ENCODE peak calls at places on chromosomes 13 and 19, in seven cellular contexts. One of them, this sample, is unnamed.

GRCh38 chr19:3606690-3607289 is at the start of gene TBXA2R:
- DNase-seq in activated CD8-positive, alpha-beta T cell treated with anti-CD3 and anti-CD28 coated beads, Interleukin-2, amount 10 ng/mL, durations not matched to agents 7 days and 5 days: peak
- DNase-seq in activated gamma-delta T cell treated with Interleukin-2 at 50 U/mL for 16 hours: peak
- DNase-seq in stimulated activated CD8-positive, alpha-beta memory T cell treated with anti-CD3 and anti-CD28 coated beads, Interleukin-12 subunit alpha, Interleukin-12 subunit beta, amount 100 ng/mL, for 4 hours: peak
- DNase-seq in activated effector memory CD4-positive, alpha-beta T cell treated with anti-CD3 and anti-CD28 coated beads, Interleukin-2, amount 50 U/mL, for 16 hours: peak
- DNase-seq in pancreas: peak
- DNase-seq in NCI-H1092: no peak
- DNase-seq in this sample: peak

GRCh38 chr13:47932953-47933687 is 68.0 kb downstream of the SUCLA2 start:
- DNase-seq in activated CD8-positive, alpha-beta T cell treated with anti-CD3 and anti-CD28 coated beads, Interleukin-2, amount 10 ng/mL, durations not matched to agents 7 days and 5 days: no peak
- DNase-seq in activated gamma-delta T cell treated with Interleukin-2 at 50 U/mL for 16 hours: no peak
- DNase-seq in stimulated activated CD8-positive, alpha-beta memory T cell treated with anti-CD3 and anti-CD28 coated beads, Interleukin-12 subunit alpha, Interleukin-12 subunit beta, amount 100 ng/mL, for 4 hours: no peak
- DNase-seq in activated effector memory CD4-positive, alpha-beta T cell treated with anti-CD3 and anti-CD28 coated beads, Interleukin-2, amount 50 U/mL, for 16 hours: no peak
- DNase-seq in pancreas: no peak
- DNase-seq in NCI-H1092: no peak
- DNase-seq in this sample: no peak

GRCh38 chr19:15101479-15102082 is 5.6 kb upstream of the SYDE1 start:
- DNase-seq in activated CD8-positive, alpha-beta T cell treated with anti-CD3 and anti-CD28 coated beads, Interleukin-2, amount 10 ng/mL, durations not matched to agents 7 days and 5 days: peak
- DNase-seq in activated gamma-delta T cell treated with Interleukin-2 at 50 U/mL for 16 hours: peak
- DNase-seq in stimulated activated CD8-positive, alpha-beta memory T cell treated with anti-CD3 and anti-CD28 coated beads, Interleukin-12 subunit alpha, Interleukin-12 subunit beta, amount 100 ng/mL, for 4 hours: no peak
- DNase-seq in activated effector memory CD4-positive, alpha-beta T cell treated with anti-CD3 and anti-CD28 coated beads, Interleukin-2, amount 50 U/mL, for 16 hours: peak
- DNase-seq in pancreas: no peak
- DNase-seq in NCI-H1092: no peak
- DNase-seq in this sample: peak

GRCh38 chr19:6273701-6274601 is 5.8 kb downstream of the MLLT1 start:
- DNase-seq in activated CD8-positive, alpha-beta T cell treated with anti-CD3 and anti-CD28 coated beads, Interleukin-2, amount 10 ng/mL, durations not matched to agents 7 days and 5 days: no peak
- DNase-seq in activated gamma-delta T cell treated with Interleukin-2 at 50 U/mL for 16 hours: no peak
- DNase-seq in stimulated activated CD8-positive, alpha-beta memory T cell treated with anti-CD3 and anti-CD28 coated beads, Interleukin-12 subunit alpha, Interleukin-12 subunit beta, amount 100 ng/mL, for 4 hours: no peak
- DNase-seq in activated effector memory CD4-positive, alpha-beta T cell treated with anti-CD3 and anti-CD28 coated beads, Interleukin-2, amount 50 U/mL, for 16 hours: peak
- DNase-seq in pancreas: peak
- DNase-seq in NCI-H1092: no peak
- DNase-seq in this sample: peak

GRCh38 chr19:50803633-50804419 is 13.6 kb downstream of the ACP4 start:
- DNase-seq in activated CD8-positive, alpha-beta T cell treated with anti-CD3 and anti-CD28 coated beads, Interleukin-2, amount 10 ng/mL, durations not matched to agents 7 days and 5 days: no peak
- DNase-seq in activated gamma-delta T cell treated with Interleukin-2 at 50 U/mL for 16 hours: peak
- DNase-seq in stimulated activated CD8-positive, alpha-beta memory T cell treated with anti-CD3 and anti-CD28 coated beads, Interleukin-12 subunit alpha, Interleukin-12 subunit beta, amount 100 ng/mL, for 4 hours: peak
- DNase-seq in activated effector memory CD4-positive, alpha-beta T cell treated with anti-CD3 and anti-CD28 coated beads, Interleukin-2, amount 50 U/mL, for 16 hours: no peak
- DNase-seq in pancreas: peak
- DNase-seq in NCI-H1092: no peak
- DNase-seq in this sample: peak

GRCh38 chr19:13744179-13744578 is 20.1 kb upstream of the MRI1 start:
- DNase-seq in activated CD8-positive, alpha-beta T cell treated with anti-CD3 and anti-CD28 coated beads, Interleukin-2, amount 10 ng/mL, durations not matched to agents 7 days and 5 days: no peak
- DNase-seq in activated gamma-delta T cell treated with Interleukin-2 at 50 U/mL for 16 hours: no peak
- DNase-seq in stimulated activated CD8-positive, alpha-beta memory T cell treated with anti-CD3 and anti-CD28 coated beads, Interleukin-12 subunit alpha, Interleukin-12 subunit beta, amount 100 ng/mL, for 4 hours: no peak
- DNase-seq in activated effector memory CD4-positive, alpha-beta T cell treated with anti-CD3 and anti-CD28 coated beads, Interleukin-2, amount 50 U/mL, for 16 hours: no peak
- DNase-seq in pancreas: no peak
- DNase-seq in NCI-H1092: no peak
- DNase-seq in this sample: no peak

GRCh38 chr19:3968556-3969434 is 2.1 kb downstream of the DAPK3 start:
- DNase-seq in activated CD8-positive, alpha-beta T cell treated with anti-CD3 and anti-CD28 coated beads, Interleukin-2, amount 10 ng/mL, durations not matched to agents 7 days and 5 days: no peak
- DNase-seq in activated gamma-delta T cell treated with Interleukin-2 at 50 U/mL for 16 hours: no peak
- DNase-seq in stimulated activated CD8-positive, alpha-beta memory T cell treated with anti-CD3 and anti-CD28 coated beads, Interleukin-12 subunit alpha, Interleukin-12 subunit beta, amount 100 ng/mL, for 4 hours: no peak
- DNase-seq in activated effector memory CD4-positive, alpha-beta T cell treated with anti-CD3 and anti-CD28 coated beads, Interleukin-2, amount 50 U/mL, for 16 hours: no peak
- DNase-seq in pancreas: peak
- DNase-seq in NCI-H1092: no peak
- DNase-seq in this sample: peak

GRCh38 chr13:51707468-51707867 is 96.5 kb downstream of the DHRS12 start:
- DNase-seq in activated CD8-positive, alpha-beta T cell treated with anti-CD3 and anti-CD28 coated beads, Interleukin-2, amount 10 ng/mL, durations not matched to agents 7 days and 5 days: no peak
- DNase-seq in activated gamma-delta T cell treated with Interleukin-2 at 50 U/mL for 16 hours: no peak
- DNase-seq in stimulated activated CD8-positive, alpha-beta memory T cell treated with anti-CD3 and anti-CD28 coated beads, Interleukin-12 subunit alpha, Interleukin-12 subunit beta, amount 100 ng/mL, for 4 hours: no peak
- DNase-seq in activated effector memory CD4-positive, alpha-beta T cell treated with anti-CD3 and anti-CD28 coated beads, Interleukin-2, amount 50 U/mL, for 16 hours: no peak
- DNase-seq in pancreas: no peak
- DNase-seq in NCI-H1092: no peak
- DNase-seq in this sample: no peak

GRCh38 chr19:1947651-1948209 is 6.8 kb downstream of the CSNK1G2 start:
- DNase-seq in activated CD8-positive, alpha-beta T cell treated with anti-CD3 and anti-CD28 coated beads, Interleukin-2, amount 10 ng/mL, durations not matched to agents 7 days and 5 days: no peak
- DNase-seq in activated gamma-delta T cell treated with Interleukin-2 at 50 U/mL for 16 hours: no peak
- DNase-seq in stimulated activated CD8-positive, alpha-beta memory T cell treated with anti-CD3 and anti-CD28 coated beads, Interleukin-12 subunit alpha, Interleukin-12 subunit beta, amount 100 ng/mL, for 4 hours: no peak
- DNase-seq in activated effector memory CD4-positive, alpha-beta T cell treated with anti-CD3 and anti-CD28 coated beads, Interleukin-2, amount 50 U/mL, for 16 hours: no peak
- DNase-seq in pancreas: no peak
- DNase-seq in NCI-H1092: no peak
- DNase-seq in this sample: no peak

GRCh38 chr13:114130708-114131580 is 1.5 kb downstream of the RASA3 start:
- DNase-seq in activated CD8-positive, alpha-beta T cell treated with anti-CD3 and anti-CD28 coated beads, Interleukin-2, amount 10 ng/mL, durations not matched to agents 7 days and 5 days: peak
- DNase-seq in activated gamma-delta T cell treated with Interleukin-2 at 50 U/mL for 16 hours: peak
- DNase-seq in stimulated activated CD8-positive, alpha-beta memory T cell treated with anti-CD3 and anti-CD28 coated beads, Interleukin-12 subunit alpha, Interleukin-12 subunit beta, amount 100 ng/mL, for 4 hours: no peak
- DNase-seq in activated effector memory CD4-positive, alpha-beta T cell treated with anti-CD3 and anti-CD28 coated beads, Interleukin-2, amount 50 U/mL, for 16 hours: peak
- DNase-seq in pancreas: peak
- DNase-seq in NCI-H1092: peak
- DNase-seq in this sample: no peak

GRCh38 chr13:30453727-30454126 is 12.0 kb downstream of the HMGB1 start:
- DNase-seq in activated CD8-positive, alpha-beta T cell treated with anti-CD3 and anti-CD28 coated beads, Interleukin-2, amount 10 ng/mL, durations not matched to agents 7 days and 5 days: no peak
- DNase-seq in activated gamma-delta T cell treated with Interleukin-2 at 50 U/mL for 16 hours: no peak
- DNase-seq in stimulated activated CD8-positive, alpha-beta memory T cell treated with anti-CD3 and anti-CD28 coated beads, Interleukin-12 subunit alpha, Interleukin-12 subunit beta, amount 100 ng/mL, for 4 hours: no peak
- DNase-seq in activated effector memory CD4-positive, alpha-beta T cell treated with anti-CD3 and anti-CD28 coated beads, Interleukin-2, amount 50 U/mL, for 16 hours: no peak
- DNase-seq in pancreas: no peak
- DNase-seq in NCI-H1092: no peak
- DNase-seq in this sample: no peak

GRCh38 chr19:49807888-49808675 is 5.0 kb downstream of the FUZ start:
- DNase-seq in activated CD8-positive, alpha-beta T cell treated with anti-CD3 and anti-CD28 coated beads, Interleukin-2, amount 10 ng/mL, durations not matched to agents 7 days and 5 days: no peak
- DNase-seq in activated gamma-delta T cell treated with Interleukin-2 at 50 U/mL for 16 hours: no peak
- DNase-seq in stimulated activated CD8-positive, alpha-beta memory T cell treated with anti-CD3 and anti-CD28 coated beads, Interleukin-12 subunit alpha, Interleukin-12 subunit beta, amount 100 ng/mL, for 4 hours: no peak
- DNase-seq in activated effector memory CD4-positive, alpha-beta T cell treated with anti-CD3 and anti-CD28 coated beads, Interleukin-2, amount 50 U/mL, for 16 hours: no peak
- DNase-seq in pancreas: no peak
- DNase-seq in NCI-H1092: no peak
- DNase-seq in this sample: no peak

GRCh38 chr19:9531933-9532332 is 6.5 kb downstream of the ZNF426 start:
- DNase-seq in activated CD8-positive, alpha-beta T cell treated with anti-CD3 and anti-CD28 coated beads, Interleukin-2, amount 10 ng/mL, durations not matched to agents 7 days and 5 days: no peak
- DNase-seq in activated gamma-delta T cell treated with Interleukin-2 at 50 U/mL for 16 hours: no peak
- DNase-seq in stimulated activated CD8-positive, alpha-beta memory T cell treated with anti-CD3 and anti-CD28 coated beads, Interleukin-12 subunit alpha, Interleukin-12 subunit beta, amount 100 ng/mL, for 4 hours: no peak
- DNase-seq in activated effector memory CD4-positive, alpha-beta T cell treated with anti-CD3 and anti-CD28 coated beads, Interleukin-2, amount 50 U/mL, for 16 hours: no peak
- DNase-seq in pancreas: no peak
- DNase-seq in NCI-H1092: no peak
- DNase-seq in this sample: no peak

GRCh38 chr19:16127080-16127479 is 15.4 kb downstream of the RAB8A start:
- DNase-seq in activated CD8-positive, alpha-beta T cell treated with anti-CD3 and anti-CD28 coated beads, Interleukin-2, amount 10 ng/mL, durations not matched to agents 7 days and 5 days: no peak
- DNase-seq in activated gamma-delta T cell treated with Interleukin-2 at 50 U/mL for 16 hours: no peak
- DNase-seq in stimulated activated CD8-positive, alpha-beta memory T cell treated with anti-CD3 and anti-CD28 coated beads, Interleukin-12 subunit alpha, Interleukin-12 subunit beta, amount 100 ng/mL, for 4 hours: no peak
- DNase-seq in activated effector memory CD4-positive, alpha-beta T cell treated with anti-CD3 and anti-CD28 coated beads, Interleukin-2, amount 50 U/mL, for 16 hours: no peak
- DNase-seq in pancreas: no peak
- DNase-seq in NCI-H1092: no peak
- DNase-seq in this sample: no peak

This sample was measured in HEK293T.